ENCODE peak calls at places on chromosomes 11 and 22, in six cellular contexts. One of them, this sample, is unnamed.

GRCh38 chr11:94142308-94143277 is 14.0 kb downstream of the PANX1 start:
- DNase-seq in ACHN: no peak
- DNase-seq in stimulated activated CD4-positive, alpha-beta T cell treated with anti-CD3 and anti-CD28 coated beads, Interleukin-4, amount 100 ng/mL, for 48 hours: no peak
- DNase-seq in GM18507: no peak
- DNase-seq in AG04450: no peak
- DNase-seq in AG20443: no peak
- DNase-seq in this sample: no peak

GRCh38 chr22:24827305-24827704 is 21.3 kb downstream of the SGSM1 start:
- DNase-seq in AG04450: no peak
- DNase-seq in ACHN: no peak
- DNase-seq in GM18507: no peak
- DNase-seq in AG20443: no peak
- DNase-seq in stimulated activated CD4-positive, alpha-beta T cell treated with anti-CD3 and anti-CD28 coated beads, Interleukin-4, amount 100 ng/mL, for 48 hours: no peak
- DNase-seq in this sample: no peak

GRCh38 chr11:62921201-62921572 is at the start of gene CHRM1:
- DNase-seq in stimulated activated CD4-positive, alpha-beta T cell treated with anti-CD3 and anti-CD28 coated beads, Interleukin-4, amount 100 ng/mL, for 48 hours: no peak
- DNase-seq in AG04450: no peak
- DNase-seq in AG20443: no peak
- DNase-seq in GM18507: no peak
- DNase-seq in ACHN: no peak
- DNase-seq in this sample: no peak

GRCh38 chr11:2374456-2375201 is 2.5 kb upstream of the CD81 start:
- DNase-seq in stimulated activated CD4-positive, alpha-beta T cell treated with anti-CD3 and anti-CD28 coated beads, Interleukin-4, amount 100 ng/mL, for 48 hours: no peak
- DNase-seq in GM18507: no peak
- DNase-seq in AG20443: no peak
- DNase-seq in AG04450: no peak
- DNase-seq in ACHN: no peak
- DNase-seq in this sample: no peak

GRCh38 chr22:39251762-39252460 is 7.1 kb upstream of the PDGFB start:
- DNase-seq in ACHN: no peak
- DNase-seq in AG04450: no peak
- DNase-seq in AG20443: no peak
- DNase-seq in GM18507: no peak
- DNase-seq in stimulated activated CD4-positive, alpha-beta T cell treated with anti-CD3 and anti-CD28 coated beads, Interleukin-4, amount 100 ng/mL, for 48 hours: no peak
- DNase-seq in this sample: no peak

GRCh38 chr11:41879186-41879738 is 419.8 kb upstream of the LRRC4C start:
- DNase-seq in GM18507: no peak
- DNase-seq in AG20443: peak; percentile 13
- DNase-seq in AG04450: no peak
- DNase-seq in stimulated activated CD4-positive, alpha-beta T cell treated with anti-CD3 and anti-CD28 coated beads, Interleukin-4, amount 100 ng/mL, for 48 hours: no peak
- DNase-seq in ACHN: no peak
- DNase-seq in this sample: no peak

GRCh38 chr11:18394928-18395734 is 768 bp downstream of the LDHA start:
- DNase-seq in GM18507: no peak
- DNase-seq in AG20443: no peak
- DNase-seq in AG04450: no peak
- DNase-seq in stimulated activated CD4-positive, alpha-beta T cell treated with anti-CD3 and anti-CD28 coated beads, Interleukin-4, amount 100 ng/mL, for 48 hours: no peak
- DNase-seq in ACHN: peak; percentile 14
- DNase-seq in this sample: no peak

GRCh38 chr22:22111267-22111751 is 128.7 kb upstream of the TOP3B start:
- DNase-seq in GM18507: peak; percentile 40
- DNase-seq in ACHN: peak; percentile 74
- DNase-seq in stimulated activated CD4-positive, alpha-beta T cell treated with anti-CD3 and anti-CD28 coated beads, Interleukin-4, amount 100 ng/mL, for 48 hours: peak; percentile 44
- DNase-seq in AG20443: peak; percentile 51
- DNase-seq in AG04450: peak; percentile 77
- DNase-seq in this sample: peak; percentile 44

GRCh38 chr22:21646608-21647590 is 4.8 kb downstream of the SDF2L1 start:
- DNase-seq in ACHN: peak; percentile 77
- DNase-seq in stimulated activated CD4-positive, alpha-beta T cell treated with anti-CD3 and anti-CD28 coated beads, Interleukin-4, amount 100 ng/mL, for 48 hours: peak; percentile 67
- DNase-seq in AG04450: peak; percentile 56
- DNase-seq in AG20443: peak; percentile 82
- DNase-seq in GM18507: no peak
- DNase-seq in this sample: peak; percentile 56

GRCh38 chr11:72306186-72306585 is 62.2 kb upstream of the PHOX2A start:
- DNase-seq in ACHN: no peak
- DNase-seq in stimulated activated CD4-positive, alpha-beta T cell treated with anti-CD3 and anti-CD28 coated beads, Interleukin-4, amount 100 ng/mL, for 48 hours: no peak
- DNase-seq in AG20443: no peak
- DNase-seq in GM18507: no peak
- DNase-seq in AG04450: no peak
- DNase-seq in this sample: no peak

GRCh38 chr11:122769126-122769780 is 69.0 kb upstream of the CRTAM start:
- DNase-seq in AG20443: no peak
- DNase-seq in ACHN: no peak
- DNase-seq in stimulated activated CD4-positive, alpha-beta T cell treated with anti-CD3 and anti-CD28 coated beads, Interleukin-4, amount 100 ng/mL, for 48 hours: no peak
- DNase-seq in AG04450: no peak
- DNase-seq in GM18507: no peak
- DNase-seq in this sample: no peak

GRCh38 chr22:43861529-43861928 is 784 bp downstream of the SULT4A1 start:
- DNase-seq in AG04450: no peak
- DNase-seq in AG20443: no peak
- DNase-seq in stimulated activated CD4-positive, alpha-beta T cell treated with anti-CD3 and anti-CD28 coated beads, Interleukin-4, amount 100 ng/mL, for 48 hours: no peak
- DNase-seq in GM18507: no peak
- DNase-seq in ACHN: no peak
- DNase-seq in this sample: no peak

GRCh38 chr22:23289851-23290724 is 109.8 kb downstream of the BCR start:
- DNase-seq in ACHN: peak; percentile 47
- DNase-seq in stimulated activated CD4-positive, alpha-beta T cell treated with anti-CD3 and anti-CD28 coated beads, Interleukin-4, amount 100 ng/mL, for 48 hours: peak; percentile 40
- DNase-seq in AG20443: peak; percentile 87
- DNase-seq in GM18507: peak; percentile 48
- DNase-seq in AG04450: no peak
- DNase-seq in this sample: peak; percentile 30

GRCh38 chr22:35369996-35370395 is 10.9 kb upstream of the HMOX1 start:
- DNase-seq in stimulated activated CD4-positive, alpha-beta T cell treated with anti-CD3 and anti-CD28 coated beads, Interleukin-4, amount 100 ng/mL, for 48 hours: no peak
- DNase-seq in GM18507: no peak
- DNase-seq in AG20443: no peak
- DNase-seq in AG04450: no peak
- DNase-seq in ACHN: no peak
- DNase-seq in this sample: no peak

GRCh38 chr11:112538529-112538928 is 277.9 kb upstream of the PLET1 start:
- DNase-seq in AG20443: no peak
- DNase-seq in stimulated activated CD4-positive, alpha-beta T cell treated with anti-CD3 and anti-CD28 coated beads, Interleukin-4, amount 100 ng/mL, for 48 hours: no peak
- DNase-seq in ACHN: no peak
- DNase-seq in AG04450: no peak
- DNase-seq in GM18507: no peak
- DNase-seq in this sample: no peak

GRCh38 chr22:49676230-49676629 is 151.4 kb downstream of the BRD1 start:
- DNase-seq in AG04450: no peak
- DNase-seq in GM18507: no peak
- DNase-seq in AG20443: no peak
- DNase-seq in stimulated activated CD4-positive, alpha-beta T cell treated with anti-CD3 and anti-CD28 coated beads, Interleukin-4, amount 100 ng/mL, for 48 hours: no peak
- DNase-seq in ACHN: no peak
- DNase-seq in this sample: no peak

GRCh38 chr22:40764743-40765441 is 54.3 kb downstream of the SLC25A17 start:
- DNase-seq in AG20443: peak; percentile 19
- DNase-seq in stimulated activated CD4-positive, alpha-beta T cell treated with anti-CD3 and anti-CD28 coated beads, Interleukin-4, amount 100 ng/mL, for 48 hours: no peak
- DNase-seq in ACHN: no peak
- DNase-seq in GM18507: no peak
- DNase-seq in AG04450: no peak
- DNase-seq in this sample: no peak

GRCh38 chr11:121389651-121390050 is 62.5 kb upstream of the SORL1 start:
- DNase-seq in AG20443: peak; percentile 18
- DNase-seq in ACHN: no peak
- DNase-seq in AG04450: no peak
- DNase-seq in GM18507: no peak
- DNase-seq in stimulated activated CD4-positive, alpha-beta T cell treated with anti-CD3 and anti-CD28 coated beads, Interleukin-4, amount 100 ng/mL, for 48 hours: no peak
- DNase-seq in this sample: no peak

GRCh38 chr22:23903328-23903971 is 9.3 kb downstream of the MIF start:
- DNase-seq in GM18507: no peak
- DNase-seq in stimulated activated CD4-positive, alpha-beta T cell treated with anti-CD3 and anti-CD28 coated beads, Interleukin-4, amount 100 ng/mL, for 48 hours: no peak
- DNase-seq in ACHN: no peak
- DNase-seq in AG04450: no peak
- DNase-seq in AG20443: no peak
- DNase-seq in this sample: no peak

GRCh38 chr22:36384766-36385400 is 2.9 kb downstream of the MYH9 start:
- DNase-seq in GM18507: no peak
- DNase-seq in ACHN: no peak
- DNase-seq in AG20443: peak; percentile 47
- DNase-seq in stimulated activated CD4-positive, alpha-beta T cell treated with anti-CD3 and anti-CD28 coated beads, Interleukin-4, amount 100 ng/mL, for 48 hours: no peak
- DNase-seq in AG04450: no peak
- DNase-seq in this sample: no peak

GRCh38 chr11:130772266-130773227 is 143.7 kb downstream of the SNX19 start:
- DNase-seq in AG04450: peak; percentile 92
- DNase-seq in stimulated activated CD4-positive, alpha-beta T cell treated with anti-CD3 and anti-CD28 coated beads, Interleukin-4, amount 100 ng/mL, for 48 hours: no peak
- DNase-seq in GM18507: no peak
- DNase-seq in ACHN: peak; percentile 93
- DNase-seq in AG20443: peak; percentile 80
- DNase-seq in this sample: peak; percentile 67

GRCh38 chr22:39148727-39149535 is 3.5 kb downstream of the CBX7 start:
- DNase-seq in AG04450: no peak
- DNase-seq in AG20443: peak; percentile 40
- DNase-seq in ACHN: peak; percentile 22
- DNase-seq in stimulated activated CD4-positive, alpha-beta T cell treated with anti-CD3 and anti-CD28 coated beads, Interleukin-4, amount 100 ng/mL, for 48 hours: peak; percentile 58
- DNase-seq in GM18507: no peak
- DNase-seq in this sample: no peak

GRCh38 chr11:92311616-92312449 is 87.2 kb downstream of the FAT3 start:
- DNase-seq in AG20443: no peak
- DNase-seq in ACHN: no peak
- DNase-seq in AG04450: no peak
- DNase-seq in stimulated activated CD4-positive, alpha-beta T cell treated with anti-CD3 and anti-CD28 coated beads, Interleukin-4, amount 100 ng/mL, for 48 hours: no peak
- DNase-seq in GM18507: no peak
- DNase-seq in this sample: no peak

GRCh38 chr22:48864748-48865147 is 962.9 kb downstream of the BRD1 start:
- DNase-seq in AG04450: no peak
- DNase-seq in GM18507: no peak
- DNase-seq in ACHN: no peak
- DNase-seq in stimulated activated CD4-positive, alpha-beta T cell treated with anti-CD3 and anti-CD28 coated beads, Interleukin-4, amount 100 ng/mL, for 48 hours: no peak
- DNase-seq in AG20443: no peak
- DNase-seq in this sample: no peak

GRCh38 chr11:68983816-68984215 is 3.0 kb upstream of the MRGPRD start:
- DNase-seq in AG20443: no peak
- DNase-seq in GM18507: no peak
- DNase-seq in AG04450: no peak
- DNase-seq in ACHN: no peak
- DNase-seq in stimulated activated CD4-positive, alpha-beta T cell treated with anti-CD3 and anti-CD28 coated beads, Interleukin-4, amount 100 ng/mL, for 48 hours: no peak
- DNase-seq in this sample: no peak

GRCh38 chr11:2825261-2825885 is 60.2 kb downstream of the CDKN1C start:
- DNase-seq in stimulated activated CD4-positive, alpha-beta T cell treated with anti-CD3 and anti-CD28 coated beads, Interleukin-4, amount 100 ng/mL, for 48 hours: no peak
- DNase-seq in ACHN: no peak
- DNase-seq in AG20443: peak; percentile 95
- DNase-seq in GM18507: no peak
- DNase-seq in AG04450: peak; percentile 26
- DNase-seq in this sample: peak; percentile 42

GRCh38 chr11:66151273-66151672 is 81.2 kb downstream of the PACS1 start:
- DNase-seq in AG20443: no peak
- DNase-seq in stimulated activated CD4-positive, alpha-beta T cell treated with anti-CD3 and anti-CD28 coated beads, Interleukin-4, amount 100 ng/mL, for 48 hours: no peak
- DNase-seq in ACHN: no peak
- DNase-seq in AG04450: no peak
- DNase-seq in GM18507: no peak
- DNase-seq in this sample: no peak

GRCh38 chr11:830295-831131 is 2.2 kb upstream of the CD151 start:
- DNase-seq in AG20443: peak; percentile 79
- DNase-seq in ACHN: peak; percentile 84
- DNase-seq in GM18507: no peak
- DNase-seq in AG04450: no peak
- DNase-seq in stimulated activated CD4-positive, alpha-beta T cell treated with anti-CD3 and anti-CD28 coated beads, Interleukin-4, amount 100 ng/mL, for 48 hours: peak; percentile 42
- DNase-seq in this sample: no peak

GRCh38 chr11:44345781-44346180 is 35.8 kb upstream of the ALX4 start:
- DNase-seq in GM18507: no peak
- DNase-seq in AG04450: no peak
- DNase-seq in ACHN: no peak
- DNase-seq in stimulated activated CD4-positive, alpha-beta T cell treated with anti-CD3 and anti-CD28 coated beads, Interleukin-4, amount 100 ng/mL, for 48 hours: no peak
- DNase-seq in AG20443: no peak
- DNase-seq in this sample: no peak

GRCh38 chr11:46160100-46160499 is 38.8 kb upstream of the PHF21A start:
- DNase-seq in AG20443: no peak
- DNase-seq in GM18507: no peak
- DNase-seq in ACHN: no peak
- DNase-seq in stimulated activated CD4-positive, alpha-beta T cell treated with anti-CD3 and anti-CD28 coated beads, Interleukin-4, amount 100 ng/mL, for 48 hours: no peak
- DNase-seq in AG04450: no peak
- DNase-seq in this sample: no peak

GRCh38 chr11:114049050-114049449 is 10.5 kb upstream of the ZBTB16 start:
- DNase-seq in AG04450: no peak
- DNase-seq in GM18507: no peak
- DNase-seq in AG20443: no peak
- DNase-seq in ACHN: no peak
- DNase-seq in stimulated activated CD4-positive, alpha-beta T cell treated with anti-CD3 and anti-CD28 coated beads, Interleukin-4, amount 100 ng/mL, for 48 hours: no peak
- DNase-seq in this sample: no peak

GRCh38 chr11:82733444-82734119 is at the start of gene FAM181B:
- DNase-seq in AG04450: no peak
- DNase-seq in AG20443: peak; percentile 63
- DNase-seq in ACHN: peak; percentile 27
- DNase-seq in stimulated activated CD4-positive, alpha-beta T cell treated with anti-CD3 and anti-CD28 coated beads, Interleukin-4, amount 100 ng/mL, for 48 hours: no peak
- DNase-seq in GM18507: no peak
- DNase-seq in this sample: no peak